ENCODE peak calls at places on chromosomes 4 and X, in eight cellular contexts. One of them, this sample, is unnamed. For H3K27me3, the result is how much of the 10 kb centered on the place peaks cover.

GRCh38 chrX:8955521-8955920 is 78.4 kb downstream of the FAM9B start:
- DNase-seq in GM23338: no peak
- DNase-seq in small intestine: no peak
- DNase-seq in cardiac muscle cell: no peak
- DNase-seq in Panc1: no peak
- DNase-seq in SJSA1: no peak
- DNase-seq in brain microvascular endothelial cell: no peak
- DNase-seq in body of pancreas: no peak
- DNase-seq in this sample: no peak

GRCh38 chr4:2689825-2690700 is 66.1 kb downstream of the TNIP2 start:
- DNase-seq in GM23338: no peak
- DNase-seq in small intestine: no peak
- DNase-seq in cardiac muscle cell: no peak
- DNase-seq in Panc1: no peak
- DNase-seq in SJSA1: peak
- DNase-seq in brain microvascular endothelial cell: peak
- DNase-seq in body of pancreas: no peak
- DNase-seq in this sample: no peak

GRCh38 chr4:168304744-168305459 is 13.7 kb downstream of the DDX60 start:
- DNase-seq in GM23338: no peak
- DNase-seq in small intestine: no peak
- DNase-seq in cardiac muscle cell: no peak
- DNase-seq in Panc1: peak
- DNase-seq in SJSA1: peak
- DNase-seq in brain microvascular endothelial cell: peak
- DNase-seq in body of pancreas: no peak
- DNase-seq in this sample: no peak

GRCh38 chr4:46491455-46491854 is 101.5 kb upstream of the GABRA2 start:
- DNase-seq in GM23338: peak
- DNase-seq in small intestine: no peak
- DNase-seq in cardiac muscle cell: no peak
- DNase-seq in Panc1: no peak
- DNase-seq in SJSA1: no peak
- DNase-seq in brain microvascular endothelial cell: no peak
- DNase-seq in body of pancreas: no peak
- DNase-seq in this sample: no peak

GRCh38 chrX:40952855-40953254 is 132.4 kb upstream of the USP9X start:
- DNase-seq in GM23338: no peak
- DNase-seq in small intestine: peak
- DNase-seq in cardiac muscle cell: no peak
- DNase-seq in Panc1: no peak
- DNase-seq in SJSA1: no peak
- DNase-seq in brain microvascular endothelial cell: no peak
- DNase-seq in body of pancreas: no peak
- DNase-seq in this sample: no peak

GRCh38 chr4:169369634-169370033 is 98.9 kb upstream of the SH3RF1 start:
- DNase-seq in GM23338: peak
- DNase-seq in small intestine: no peak
- DNase-seq in cardiac muscle cell: no peak
- DNase-seq in Panc1: no peak
- DNase-seq in SJSA1: no peak
- DNase-seq in brain microvascular endothelial cell: no peak
- DNase-seq in body of pancreas: no peak
- DNase-seq in this sample: no peak

GRCh38 chr4:80183196-80184052 is 13.9 kb upstream of the PRDM8 start:
- DNase-seq in GM23338: peak
- DNase-seq in small intestine: no peak
- DNase-seq in cardiac muscle cell: no peak
- DNase-seq in Panc1: no peak
- DNase-seq in SJSA1: no peak
- DNase-seq in brain microvascular endothelial cell: no peak
- DNase-seq in body of pancreas: no peak
- DNase-seq in this sample: peak

GRCh38 chrX:3532571-3532970 is 180.9 kb downstream of the PRKX start:
- DNase-seq in GM23338: peak
- DNase-seq in small intestine: no peak
- DNase-seq in cardiac muscle cell: no peak
- DNase-seq in Panc1: no peak
- DNase-seq in SJSA1: no peak
- DNase-seq in brain microvascular endothelial cell: no peak
- DNase-seq in body of pancreas: no peak
- DNase-seq in this sample: no peak

GRCh38 chr4:37717575-37717974 is 31.4 kb upstream of the RELL1 start:
- DNase-seq in GM23338: no peak
- DNase-seq in small intestine: no peak
- DNase-seq in cardiac muscle cell: no peak
- DNase-seq in Panc1: no peak
- DNase-seq in SJSA1: no peak
- DNase-seq in brain microvascular endothelial cell: peak
- DNase-seq in body of pancreas: no peak
- DNase-seq in this sample: no peak

GRCh38 chr4:110622841-110623709 is at the start of gene PITX2:
- DNase-seq in GM23338: peak
- DNase-seq in small intestine: peak
- DNase-seq in cardiac muscle cell: peak
- DNase-seq in Panc1: no peak
- DNase-seq in SJSA1: peak
- DNase-seq in brain microvascular endothelial cell: peak
- DNase-seq in body of pancreas: peak
- DNase-seq in this sample: peak

GRCh38 chrX:77448170-77448569 is 981 bp downstream of the FGF16 start:
- DNase-seq in GM23338: peak
- DNase-seq in small intestine: no peak
- DNase-seq in cardiac muscle cell: no peak
- DNase-seq in Panc1: no peak
- DNase-seq in SJSA1: no peak
- DNase-seq in brain microvascular endothelial cell: no peak
- DNase-seq in body of pancreas: no peak
- DNase-seq in this sample: no peak

GRCh38 chr4:113355550-113356371 is 306.3 kb downstream of the ANK2 start:
- DNase-seq in GM23338: no peak
- DNase-seq in small intestine: peak
- DNase-seq in cardiac muscle cell: no peak
- DNase-seq in Panc1: no peak
- DNase-seq in SJSA1: peak
- DNase-seq in brain microvascular endothelial cell: peak
- DNase-seq in body of pancreas: peak
- DNase-seq in this sample: no peak

GRCh38 chr4:7876096-7876993 is 63.3 kb downstream of the AFAP1 start:
- DNase-seq in GM23338: peak
- DNase-seq in small intestine: peak
- DNase-seq in cardiac muscle cell: peak
- DNase-seq in Panc1: no peak
- DNase-seq in SJSA1: peak
- DNase-seq in brain microvascular endothelial cell: peak
- DNase-seq in body of pancreas: no peak
- DNase-seq in this sample: peak

GRCh38 chr4:2818351-2818939 is 25.2 kb upstream of the ADD1 start:
- DNase-seq in GM23338: peak
- DNase-seq in small intestine: no peak
- DNase-seq in cardiac muscle cell: peak
- DNase-seq in Panc1: no peak
- DNase-seq in SJSA1: no peak
- DNase-seq in brain microvascular endothelial cell: no peak
- DNase-seq in body of pancreas: no peak
- DNase-seq in this sample: peak

GRCh38 chr4:185685804-185686203 is 126.2 kb downstream of the SORBS2 start:
- DNase-seq in GM23338: no peak
- DNase-seq in small intestine: no peak
- DNase-seq in cardiac muscle cell: no peak
- DNase-seq in Panc1: no peak
- DNase-seq in SJSA1: no peak
- DNase-seq in brain microvascular endothelial cell: no peak
- DNase-seq in body of pancreas: no peak
- DNase-seq in this sample: no peak

GRCh38 chr4:100936676-100937390 is 410.5 kb downstream of the PPP3CA start:
- DNase-seq in GM23338: no peak
- DNase-seq in small intestine: no peak
- DNase-seq in cardiac muscle cell: no peak
- DNase-seq in Panc1: no peak
- DNase-seq in SJSA1: no peak
- DNase-seq in brain microvascular endothelial cell: no peak
- DNase-seq in body of pancreas: no peak
- DNase-seq in this sample: no peak

GRCh38 chrX:122622800-122623199 is 561.3 kb upstream of the GRIA3 start:
- DNase-seq in GM23338: no peak
- DNase-seq in small intestine: no peak
- DNase-seq in cardiac muscle cell: no peak
- DNase-seq in Panc1: no peak
- DNase-seq in SJSA1: no peak
- DNase-seq in brain microvascular endothelial cell: no peak
- DNase-seq in body of pancreas: no peak
- DNase-seq in this sample: no peak

GRCh38 chr4:145034727-145035211 is 63.2 kb downstream of the ANAPC10 start:
- DNase-seq in GM23338: no peak
- DNase-seq in small intestine: no peak
- DNase-seq in cardiac muscle cell: no peak
- DNase-seq in Panc1: no peak
- DNase-seq in SJSA1: peak
- DNase-seq in brain microvascular endothelial cell: peak
- DNase-seq in body of pancreas: no peak
- DNase-seq in this sample: peak

GRCh38 chr4:176799653-176800052 is 6.9 kb upstream of the VEGFC start:
- DNase-seq in GM23338: no peak
- DNase-seq in small intestine: no peak
- DNase-seq in cardiac muscle cell: no peak
- DNase-seq in Panc1: no peak
- DNase-seq in SJSA1: no peak
- DNase-seq in brain microvascular endothelial cell: no peak
- DNase-seq in body of pancreas: no peak
- DNase-seq in this sample: no peak

GRCh38 chr4:176800891-176801534 is 8.3 kb upstream of the VEGFC start:
- DNase-seq in GM23338: no peak
- DNase-seq in small intestine: no peak
- DNase-seq in cardiac muscle cell: no peak
- DNase-seq in Panc1: no peak
- DNase-seq in SJSA1: peak
- DNase-seq in brain microvascular endothelial cell: no peak
- DNase-seq in body of pancreas: no peak
- DNase-seq in this sample: no peak

GRCh38 chr4:176810481-176811249 is 17.9 kb upstream of the VEGFC start:
- DNase-seq in GM23338: no peak
- DNase-seq in small intestine: no peak
- DNase-seq in cardiac muscle cell: no peak
- DNase-seq in Panc1: no peak
- DNase-seq in SJSA1: no peak
- DNase-seq in brain microvascular endothelial cell: no peak
- DNase-seq in body of pancreas: no peak
- DNase-seq in this sample: no peak

DNA sequence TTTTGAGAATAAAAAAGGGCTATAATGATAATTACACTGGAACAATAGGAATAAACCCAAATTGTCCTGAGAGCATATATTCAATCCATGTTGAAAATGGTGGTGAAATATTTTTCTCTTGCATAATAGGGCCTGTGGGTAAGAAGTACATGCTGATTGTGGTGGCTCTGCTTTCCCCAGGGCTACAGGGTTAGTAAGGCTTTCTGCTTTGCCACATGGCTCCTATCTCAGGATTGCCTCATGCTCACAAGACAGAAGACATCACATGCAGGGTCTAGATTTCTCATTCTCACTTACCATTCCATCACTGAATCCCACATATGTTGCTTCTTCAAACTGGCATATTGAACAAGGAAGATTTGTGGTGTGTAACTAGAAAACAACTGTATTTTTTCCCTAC is 12.4 kb upstream of the VEGFC start:
- DNase-seq in GM23338: no peak
- DNase-seq in small intestine: no peak
- DNase-seq in cardiac muscle cell: no peak
- DNase-seq in Panc1: no peak
- DNase-seq in SJSA1: no peak
- DNase-seq in brain microvascular endothelial cell: no peak
- DNase-seq in body of pancreas: no peak
- DNase-seq in this sample: no peak
- H3K27ac ChIP-seq in GM23338: no peak
- H3K27ac ChIP-seq in small intestine: no peak
- H3K27ac ChIP-seq in cardiac muscle cell: no peak
- H3K27ac ChIP-seq in Panc1: no peak
- H3K27ac ChIP-seq in SJSA1: no peak
- H3K27ac ChIP-seq in brain microvascular endothelial cell: no peak
- H3K27ac ChIP-seq in body of pancreas: no peak
- H3K27ac ChIP-seq in this sample: no peak

GRCh38 chrX:68995780-68996551 is 167.1 kb downstream of the EFNB1 start:
- DNase-seq in GM23338: no peak
- DNase-seq in small intestine: peak
- DNase-seq in cardiac muscle cell: peak
- DNase-seq in Panc1: no peak
- DNase-seq in SJSA1: no peak
- DNase-seq in brain microvascular endothelial cell: peak
- DNase-seq in body of pancreas: peak
- DNase-seq in this sample: no peak
- H3K27me3 ChIP-seq in GM23338: under half
- H3K27me3 ChIP-seq in small intestine: under half
- H3K27me3 ChIP-seq in cardiac muscle cell: under half
- H3K27me3 ChIP-seq in Panc1: under half
- H3K27me3 ChIP-seq in SJSA1: under half
- H3K27me3 ChIP-seq in brain microvascular endothelial cell: under half
- H3K27me3 ChIP-seq in body of pancreas: under half
- H3K27me3 ChIP-seq in this sample: under half

DNA sequence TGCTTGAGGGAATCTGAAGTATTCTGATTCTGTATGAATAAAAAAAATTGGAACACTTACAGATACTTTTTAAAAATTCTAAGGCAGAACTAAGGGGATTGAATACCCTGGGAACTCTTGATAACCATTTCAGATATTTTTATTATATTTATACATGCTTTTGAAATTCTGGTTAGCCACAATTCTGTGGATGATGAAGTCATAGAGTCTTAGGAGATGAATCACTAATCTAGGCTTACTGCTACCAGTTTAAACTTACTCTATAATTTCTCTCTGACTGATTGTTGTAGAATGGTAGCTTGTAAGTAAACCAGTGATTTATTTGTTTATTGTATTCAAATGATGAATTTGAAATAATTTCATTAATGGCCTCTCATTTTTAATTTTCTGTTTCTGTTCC is 11.4 kb upstream of the SLAIN2 start:
- DNase-seq in GM23338: no peak
- DNase-seq in small intestine: no peak
- DNase-seq in cardiac muscle cell: no peak
- DNase-seq in Panc1: no peak
- DNase-seq in SJSA1: peak
- DNase-seq in brain microvascular endothelial cell: peak
- DNase-seq in body of pancreas: no peak
- DNase-seq in this sample: no peak
- H3K27ac ChIP-seq in GM23338: no peak
- H3K27ac ChIP-seq in small intestine: no peak
- H3K27ac ChIP-seq in cardiac muscle cell: no peak
- H3K27ac ChIP-seq in Panc1: no peak
- H3K27ac ChIP-seq in SJSA1: peak
- H3K27ac ChIP-seq in brain microvascular endothelial cell: peak
- H3K27ac ChIP-seq in body of pancreas: no peak
- H3K27ac ChIP-seq in this sample: no peak

DNA sequence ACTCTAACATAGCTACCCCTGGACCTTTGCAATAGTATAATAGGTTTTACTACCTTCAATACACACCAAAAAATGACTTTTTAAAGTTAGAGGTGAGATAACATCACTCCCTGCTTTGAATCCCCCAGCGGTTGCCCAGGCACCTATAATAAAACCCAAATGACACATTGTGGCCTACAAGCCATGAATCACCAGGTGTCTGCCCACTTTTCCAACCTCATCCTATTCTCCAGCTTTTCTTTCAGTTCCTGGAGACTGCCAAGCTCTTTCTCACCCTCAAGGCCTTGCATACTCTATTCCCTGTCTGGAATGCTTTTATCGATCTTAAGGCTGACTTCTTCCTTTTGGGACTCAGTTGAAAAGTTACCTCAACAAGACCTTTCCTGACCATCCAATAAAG is 16.4 kb upstream of the PRSS48 start:
- DNase-seq in GM23338: no peak
- DNase-seq in small intestine: no peak
- DNase-seq in cardiac muscle cell: no peak
- DNase-seq in Panc1: no peak
- DNase-seq in SJSA1: no peak
- DNase-seq in brain microvascular endothelial cell: no peak
- DNase-seq in body of pancreas: no peak
- DNase-seq in this sample: no peak
- H3K27me3 ChIP-seq in GM23338: under half
- H3K27me3 ChIP-seq in small intestine: under half
- H3K27me3 ChIP-seq in cardiac muscle cell: under half
- H3K27me3 ChIP-seq in Panc1: under half
- H3K27me3 ChIP-seq in SJSA1: under half
- H3K27me3 ChIP-seq in brain microvascular endothelial cell: under half
- H3K27me3 ChIP-seq in body of pancreas: under half
- H3K27me3 ChIP-seq in this sample: under half

This sample was measured in WERI-Rb-1.